ENCODE peak calls at places on chromosomes 2 and 18, in ten cellular contexts. Y is posterior cingulate gyrus; I is GM04503; S is NCI-H2081; A is stimulated activated CD4-positive, alpha-beta T cell treated with anti-CD3 and anti-CD28 coated beads, TNF-alpha, amount 100 ng/mL, for 48 hours; Q is renal cortical epithelial cell; L is hepatocyte; K is fibroblast of the aortic adventitia; N is NCI-H1417; C is fibroblast of lung. P is an unnamed sample.
A peak's percentile ranks its signal among the peaks of the same experiment; 100 is the strongest.

GRCh38 chr2:161049571-161049970 is 110.7 kb upstream of the TANK start:
- DNase-seq in Y (no peak), I (no peak), S (no peak), A (no peak), Q (peak; percentile 53), L (no peak), K (no peak), N (no peak), C (no peak), P (no peak)

GRCh38 chr2:80461505-80462197 is 157.1 kb upstream of the LRRTM1 start:
- DNase-seq in Y (no peak), I (no peak), S (no peak), A (no peak), Q (peak; percentile 35), L (no peak), K (peak; percentile 6), N (no peak), C (no peak), P (no peak)

GRCh38 chr18:14974088-14974487 is 226.1 kb downstream of the ANKRD30B start:
- DNase-seq in Y (no peak), I (no peak), S (no peak), A (no peak), Q (no peak), L (no peak), K (peak; percentile 35), N (no peak), C (no peak), P (no peak)

GRCh38 chr2:88481937-88482336 is 29.4 kb upstream of the FOXI3 start:
- DNase-seq in Y (no peak), I (no peak), S (peak; percentile 32), A (no peak), Q (peak; percentile 45), L (peak; percentile 40), K (no peak), N (peak; percentile 22), C (no peak), P (no peak)

GRCh38 chr18:11336241-11336640 is 186.9 kb upstream of the PIEZO2 start:
- DNase-seq in Y (no peak), I (no peak), S (no peak), A (no peak), Q (no peak), L (no peak), K (peak; percentile 22), N (no peak), C (peak; percentile 30), P (no peak)

GRCh38 chr2:9207641-9208301 is 1.2 kb downstream of the ASAP2 start:
- DNase-seq in Y (no peak), I (no peak), S (no peak), A (no peak), Q (no peak), L (peak; percentile 57), K (peak; percentile 38), N (peak; percentile 76), C (no peak), P (no peak)

GRCh38 chr18:34224423-34225217 is at the start of gene NOL4:
- DNase-seq in Y (peak; percentile 85), I (no peak), S (peak; percentile 98), A (no peak), Q (peak; percentile 18), L (peak; percentile 85), K (peak; percentile 2), N (peak; percentile 100), C (no peak), P (peak; percentile 82)

GRCh38 chr2:8684421-8684884 is 2.6 kb downstream of the ID2 start:
- DNase-seq in Y (no peak), I (no peak), S (no peak), A (no peak), Q (peak; percentile 59), L (no peak), K (peak; percentile 67), N (no peak), C (peak; percentile 22), P (peak; percentile 24)

GRCh38 chr2:191501390-191502168 is 176.4 kb upstream of the NABP1 start:
- DNase-seq in Y (no peak), I (no peak), S (no peak), A (no peak), Q (peak; percentile 73), L (peak; percentile 43), K (peak; percentile 84), N (peak; percentile 58), C (peak; percentile 81), P (no peak)

GRCh38 chr18:60372141-60372540 is 434 bp downstream of the MC4R start:
- DNase-seq in Y (no peak), I (no peak), S (no peak), A (no peak), Q (no peak), L (no peak), K (no peak), N (no peak), C (no peak), P (no peak)

GRCh38 chr18:55316615-55317184 is 271.3 kb downstream of the TCF4 start:
- DNase-seq in Y (no peak), I (no peak), S (no peak), A (no peak), Q (no peak), L (no peak), K (no peak), N (peak; percentile 70), C (no peak), P (no peak)

GRCh38 chr18:3667255-3668137 is 217.5 kb downstream of the TGIF1 start:
- DNase-seq in Y (no peak), I (no peak), S (no peak), A (no peak), Q (no peak), L (no peak), K (no peak), N (peak; percentile 17), C (no peak), P (no peak)

GRCh38 chr2:207008105-207008990 is 69.0 kb downstream of the CPO start:
- DNase-seq in Y (no peak), I (no peak), S (no peak), A (no peak), Q (peak; percentile 73), L (no peak), K (peak; percentile 49), N (no peak), C (no peak), P (no peak)

GRCh38 chr2:31207790-31208189 is 9.5 kb downstream of the CAPN14 start:
- DNase-seq in Y (no peak), I (no peak), S (no peak), A (no peak), Q (peak; percentile 59), L (no peak), K (no peak), N (no peak), C (no peak), P (no peak)

GRCh38 chr2:74149249-74149530 is 1.5 kb upstream of the BOLA3 start:
- DNase-seq in Y (no peak), I (no peak), S (no peak), A (no peak), Q (no peak), L (no peak), K (no peak), N (no peak), C (no peak), P (no peak)

GRCh38 chr2:2699117-2699497 is 368.0 kb upstream of the MYT1L start:
- DNase-seq in Y (no peak), I (no peak), S (no peak), A (no peak), Q (no peak), L (no peak), K (no peak), N (peak; percentile 56), C (no peak), P (no peak)